ENCODE peak calls at places on chromosomes 2 and 18, in seven cellular contexts. Q is SK-N-SH, K is GM23248, A is fibroblast of lung, E is GM12878, W is neural progenitor cell, C is Karpas-422. H is an unnamed sample.

GRCh38 chr2:53787911-53788289 is 1.1 kb downstream of the ERLEC1 start:
- DNase-seq in Q (no peak), A (no peak), C (no peak), E (no peak), K (peak; percentile 38), W (no peak), H (no peak)

GRCh38 chr2:96533292-96534073 is 3.1 kb upstream of the ARID5A start:
- DNase-seq in K (peak; percentile 93), C (peak; percentile 48), Q (no peak), A (peak; percentile 81), E (no peak), W (no peak), H (no peak)

GRCh38 chr2:18219676-18220075 is 340.8 kb downstream of the RDH14 start:
- DNase-seq in C (no peak), K (peak; percentile 28), W (no peak), A (peak; percentile 13), Q (no peak), E (no peak), H (no peak)

GRCh38 chr2:208213508-208214120 is 23.8 kb upstream of the C2orf80 start:
- DNase-seq in C (no peak), K (no peak), W (no peak), A (no peak), E (no peak), Q (no peak), H (no peak)

GRCh38 chr2:188379748-188380147 is 88.1 kb downstream of the GULP1 start:
- DNase-seq in C (no peak), W (no peak), Q (no peak), A (no peak), E (no peak), K (no peak), H (no peak)

GRCh38 chr2:141151611-141152286 is 979.1 kb downstream of the LRP1B start:
- DNase-seq in C (no peak), E (no peak), Q (no peak), A (no peak), K (no peak), W (no peak), H (no peak)

GRCh38 chr2:217027414-217027813 is 167.6 kb upstream of the TNP1 start:
- DNase-seq in E (no peak), C (no peak), K (no peak), Q (no peak), A (no peak), W (no peak), H (no peak)

GRCh38 chr2:182384860-182385259 is 42.0 kb downstream of the PDE1A start:
- DNase-seq in W (no peak), K (no peak), E (no peak), Q (no peak), A (no peak), C (no peak), H (no peak)

GRCh38 chr2:167190053-167190452 is 301.8 kb downstream of the XIRP2 start:
- DNase-seq in W (no peak), A (peak; percentile 87), E (no peak), K (peak; percentile 69), C (no peak), Q (no peak), H (no peak)

GRCh38 chr2:66435549-66435875 is 587 bp downstream of the MEIS1 start:
- DNase-seq in W (peak; percentile 42), C (no peak), A (no peak), E (no peak), Q (no peak), K (peak; percentile 72), H (no peak)

GRCh38 chr2:66436546-66436945 is 1.6 kb downstream of the MEIS1 start:
- DNase-seq in C (no peak), E (no peak), W (no peak), Q (no peak), K (peak; percentile 29), A (no peak), H (peak; percentile 13)

GRCh38 chr2:66435963-66436362 is 1.0 kb downstream of the MEIS1 start:
- DNase-seq in Q (no peak), K (no peak), A (no peak), E (no peak), W (no peak), C (no peak), H (no peak)

GRCh38 chr2:66437601-66438497 is 2.9 kb downstream of the MEIS1 start:
- DNase-seq in A (peak; percentile 57), Q (peak; percentile 55), E (no peak), K (peak; percentile 71), W (peak; percentile 77), C (no peak), H (peak; percentile 42)

GRCh38 chr2:66437055-66437454 is 2.1 kb downstream of the MEIS1 start:
- DNase-seq in C (no peak), A (peak; percentile 66), W (no peak), Q (no peak), K (peak; percentile 50), E (no peak), H (no peak)
- H4K20me1 ChIP-seq in C (no peaks in the 10 kb centered on the region), A (no peaks in the 10 kb centered on the region), W (peaks cover 20% of the 10 kb centered on the region), Q (no peaks in the 10 kb centered on the region), K (no peaks in the 10 kb centered on the region), E (no peaks in the 10 kb centered on the region), H (peaks cover 21% of the 10 kb centered on the region)

DNA sequence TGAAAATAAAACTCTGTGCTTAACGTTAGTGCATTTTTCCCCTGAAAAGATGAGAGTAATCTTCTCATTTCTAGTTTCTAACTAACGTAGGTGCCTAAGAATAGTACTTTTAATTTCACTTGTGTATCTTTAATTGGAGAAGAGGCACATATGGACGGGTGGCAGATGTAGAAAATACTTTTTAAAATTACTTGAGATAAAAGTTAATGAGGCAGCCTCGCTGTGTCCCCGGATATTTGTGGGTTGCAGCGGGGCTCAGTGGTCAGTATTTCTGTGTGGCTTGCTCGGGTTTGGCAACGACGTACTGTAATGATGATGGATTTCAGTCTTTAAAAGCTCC is 6.9 kb downstream of the GATA6 start:
- DNase-seq in K (no peak), Q (no peak), A (no peak), C (no peak), E (no peak), W (no peak), H (no peak)
- H3K27me3 ChIP-seq in K (no peaks in the 10 kb centered on the region), Q (peaks cover 90% of the 10 kb centered on the region), A (no peaks in the 10 kb centered on the region), C (no peaks in the 10 kb centered on the region), E (no peaks in the 10 kb centered on the region), W (peaks cover 100% of the 10 kb centered on the region), H (peaks cover 100% of the 10 kb centered on the region)

GRCh38 chr2:149577269-149577668 is 10.3 kb downstream of the MMADHC start:
- DNase-seq in Q (no peak), K (no peak), E (no peak), A (no peak), W (no peak), C (no peak), H (no peak)

GRCh38 chr2:149572102-149572953 is 15.2 kb downstream of the MMADHC start:
- DNase-seq in W (no peak), A (no peak), K (peak; percentile 79), E (no peak), Q (no peak), C (no peak), H (no peak)

GRCh38 chr2:149573760-149574159 is 13.8 kb downstream of the MMADHC start:
- DNase-seq in C (peak; percentile 56), Q (no peak), E (no peak), A (peak; percentile 39), K (peak; percentile 49), W (no peak), H (no peak)

GRCh38 chr2:149575742-149576141 is 11.8 kb downstream of the MMADHC start:
- DNase-seq in Q (no peak), W (no peak), K (no peak), C (no peak), A (no peak), E (no peak), H (no peak)

GRCh38 chr2:149575277-149575676 is 12.3 kb downstream of the MMADHC start:
- DNase-seq in C (no peak), K (no peak), W (no peak), Q (no peak), A (no peak), E (no peak), H (no peak)
- H4K20me1 ChIP-seq in C (no peaks in the 10 kb centered on the region), K (no peaks in the 10 kb centered on the region), W (peaks cover 11% of the 10 kb centered on the region), Q (no peaks in the 10 kb centered on the region), A (peaks cover 2% of the 10 kb centered on the region), E (no peaks in the 10 kb centered on the region), H (no peaks in the 10 kb centered on the region)

DNA sequence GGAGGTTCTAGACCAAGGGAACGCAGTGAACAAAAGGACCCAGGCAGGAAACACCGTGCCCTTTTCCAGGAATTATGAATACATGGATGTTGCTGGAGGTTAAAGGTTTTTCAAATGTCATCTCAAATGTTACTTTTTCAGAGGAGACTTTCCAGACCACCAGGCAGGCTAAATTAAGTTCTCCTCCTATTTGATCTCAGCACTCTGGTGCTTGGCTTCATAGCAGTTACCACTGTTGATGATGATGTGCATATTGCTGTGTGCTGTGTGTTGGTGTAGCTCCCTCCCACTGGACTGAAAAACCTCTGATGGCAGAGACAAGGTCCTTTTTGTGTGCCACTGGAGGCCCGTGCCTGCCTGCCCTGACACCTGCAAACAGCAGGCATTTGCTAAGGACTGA is 137.3 kb upstream of the PTPRM start:
- DNase-seq in W (no peak), K (no peak), E (no peak), Q (no peak), A (no peak), C (no peak), H (no peak)
- H3K27me3 ChIP-seq in W (no peaks in the 10 kb centered on the region), K (no peaks in the 10 kb centered on the region), E (no peaks in the 10 kb centered on the region), Q (no peaks in the 10 kb centered on the region), A (no peaks in the 10 kb centered on the region), C (no peaks in the 10 kb centered on the region), H (no peaks in the 10 kb centered on the region)

GRCh38 chr2:39433586-39434195 is 3.4 kb downstream of the MAP4K3 start:
- DNase-seq in A (peak; percentile 25), W (no peak), C (no peak), K (peak; percentile 65), E (no peak), Q (no peak), H (no peak)

GRCh38 chr2:39435974-39436591 is 1.0 kb downstream of the MAP4K3 start:
- DNase-seq in W (no peak), A (peak; percentile 77), C (no peak), Q (peak; percentile 73), K (peak; percentile 61), E (no peak), H (no peak)

GRCh38 chr2:39435254-39435653 is 1.8 kb downstream of the MAP4K3 start:
- DNase-seq in W (peak; percentile 76), K (peak; percentile 30), C (no peak), Q (no peak), E (no peak), A (peak; percentile 39), H (peak; percentile 52)

GRCh38 chr2:39432701-39433100 is 4.4 kb downstream of the MAP4K3 start:
- DNase-seq in A (no peak), E (no peak), K (no peak), C (no peak), W (no peak), Q (no peak), H (no peak)

DNA sequence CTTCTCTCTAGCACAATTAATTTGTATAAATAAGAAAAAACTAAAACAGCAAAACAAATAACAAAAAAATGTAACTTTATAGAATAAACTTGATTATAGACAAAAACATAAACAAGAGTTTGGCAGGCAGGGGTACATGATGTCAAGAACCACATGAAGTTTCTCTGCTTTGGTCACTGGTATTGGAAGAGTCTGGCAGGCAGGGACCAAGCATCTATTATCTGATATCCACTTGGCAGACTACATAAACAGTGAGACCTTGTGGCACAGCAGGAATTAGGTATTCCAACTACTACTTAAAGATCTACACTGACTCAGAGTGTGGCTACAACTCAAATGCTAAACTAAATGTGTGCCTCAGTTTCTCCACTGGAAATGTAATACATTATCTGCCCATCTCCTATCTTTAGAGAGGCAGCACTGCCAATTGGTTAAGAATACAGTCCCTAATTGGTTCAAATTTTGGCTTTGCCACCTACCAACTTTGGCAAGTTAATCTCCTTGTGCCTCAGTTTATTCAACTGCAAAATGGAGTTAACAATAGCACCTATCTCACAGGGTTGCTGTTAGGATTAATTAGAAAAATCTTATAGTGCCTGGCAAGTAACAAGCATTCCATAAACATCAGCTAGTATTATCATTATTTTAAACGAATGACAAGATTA is 2.7 kb downstream of the MAP4K3 start:
- DNase-seq in W (no peak), C (no peak), A (peak; percentile 22), K (peak; percentile 27), Q (no peak), E (no peak), H (no peak)
- H4K20me1 ChIP-seq in W (peaks cover 59% of the 10 kb centered on the region), C (peaks cover 28% of the 10 kb centered on the region), A (peaks cover 2% of the 10 kb centered on the region), K (peaks cover 17% of the 10 kb centered on the region), Q (peaks cover 65% of the 10 kb centered on the region), E (no peaks in the 10 kb centered on the region), H (peaks cover 47% of the 10 kb centered on the region)

H was measured in GM23338.